ENCODE peak calls at places on chromosomes 4 and X, in five cellular contexts. W is activated naive CD4-positive, alpha-beta T cell treated with anti-CD3 and anti-CD28 coated beads, Interleukin-2, amount 10 ng/mL, durations not matched to agents 7 days and 5 days; N is substantia nigra; J is posterior vena cava; B is AG04450. I is an unnamed sample.

GRCh38 chrX:150599226-150599625 is 30.8 kb downstream of the MTM1 start:
- DNase-seq in W (no peak), N (no peak), J (no peak), B (no peak), I (no peak)

GRCh38 chr4:27003602-27004238 is 143.1 kb downstream of the STIM2 start:
- DNase-seq in W (peak; percentile 25), N (no peak), J (no peak), B (no peak), I (no peak)

GRCh38 chr4:16617416-16617815 is 281.0 kb downstream of the LDB2 start:
- DNase-seq in W (no peak), N (no peak), J (no peak), B (no peak), I (no peak)

GRCh38 chrX:3425031-3425430 is 78.6 kb upstream of the MXRA5 start:
- DNase-seq in W (no peak), N (no peak), J (no peak), B (no peak), I (no peak)

GRCh38 chrX:142483965-142484364 is 278.9 kb upstream of the MAGEC2 start:
- DNase-seq in W (no peak), N (no peak), J (no peak), B (no peak), I (no peak)

GRCh38 chrX:10749113-10749512 is 128.7 kb upstream of the MID1 start:
- DNase-seq in W (no peak), N (no peak), J (no peak), B (no peak), I (no peak)

GRCh38 chr4:168177546-168178149 is 85.3 kb downstream of the ANXA10 start:
- DNase-seq in W (no peak), N (no peak), J (no peak), B (no peak), I (no peak)

GRCh38 chrX:140572724-140573123 is 67.9 kb upstream of the SOX3 start:
- DNase-seq in W (peak; percentile 24), N (no peak), J (no peak), B (no peak), I (no peak)

GRCh38 chr4:140031706-140032105 is 122.3 kb downstream of the MAML3 start:
- DNase-seq in W (no peak), N (no peak), J (no peak), B (no peak), I (no peak)

GRCh38 chr4:121977251-121978168 is 25.6 kb upstream of the TRPC3 start:
- DNase-seq in W (no peak), N (no peak), J (no peak), B (no peak), I (no peak)

GRCh38 chr4:82770607-82771006 is 28.0 kb downstream of the SCD5 start:
- DNase-seq in W (no peak), N (peak; percentile 25), J (no peak), B (no peak), I (no peak)

GRCh38 chrX:130539721-130540321 is 138.0 kb downstream of the RBMX2 start:
- DNase-seq in W (peak; percentile 58), N (no peak), J (peak; percentile 85), B (no peak), I (no peak)

GRCh38 chr4:19486400-19486799 is 765.3 kb upstream of the SLIT2 start:
- DNase-seq in W (no peak), N (no peak), J (no peak), B (no peak), I (no peak)

GRCh38 chr4:41646862-41647261 is 101.7 kb downstream of the PHOX2B start:
- DNase-seq in W (no peak), N (no peak), J (no peak), B (no peak), I (no peak)

GRCh38 chrX:153794897-153795816 is 689 bp downstream of the SSR4 start:
- DNase-seq in W (peak; percentile 39), N (no peak), J (no peak), B (no peak), I (no peak)

GRCh38 chrX:319579-320125 is 1.1 kb upstream of the GTPBP6 start:
- DNase-seq in W (peak; percentile 41), N (no peak), J (peak; percentile 90), B (no peak), I (no peak)

GRCh38 chr4:183355405-183355804 is 33.2 kb upstream of the CLDN24 start:
- DNase-seq in W (no peak), N (no peak), J (no peak), B (no peak), I (no peak)

GRCh38 chrX:17242470-17242869 is 132.5 kb upstream of the NHS start:
- DNase-seq in W (peak; percentile 29), N (no peak), J (no peak), B (peak; percentile 7), I (no peak)

GRCh38 chr4:23981328-23981727 is 91.5 kb upstream of the PPARGC1A start:
- DNase-seq in W (no peak), N (no peak), J (no peak), B (no peak), I (no peak)

GRCh38 chr4:67678612-67679011 is 22.3 kb downstream of the UBA6 start:
- DNase-seq in W (no peak), N (no peak), J (no peak), B (no peak), I (no peak)

GRCh38 chrX:68684291-68684918 is 36.9 kb downstream of the STARD8 start:
- DNase-seq in W (peak; percentile 30), N (no peak), J (peak; percentile 89), B (no peak), I (no peak)

GRCh38 chr4:76738081-76738931 is 159.6 kb downstream of the SOWAHB start:
- DNase-seq in W (no peak), N (no peak), J (peak; percentile 88), B (peak; percentile 87), I (peak; percentile 85)

GRCh38 chrX:118839334-118839958 is 15.8 kb downstream of the ZCCHC12 start:
- DNase-seq in W (peak; percentile 65), N (peak; percentile 25), J (peak; percentile 94), B (no peak), I (no peak)

GRCh38 chr4:173448919-173449641 is 50.2 kb upstream of the SCRG1 start:
- DNase-seq in W (no peak), N (no peak), J (no peak), B (no peak), I (no peak)

GRCh38 chr4:156512622-156513021 is 459.0 kb downstream of the PDGFC start:
- DNase-seq in W (no peak), N (no peak), J (no peak), B (no peak), I (no peak)

GRCh38 chr4:56979674-56980073 is 978 bp downstream of the POLR2B start:
- DNase-seq in W (peak; percentile 71), N (no peak), J (no peak), B (no peak), I (no peak)

GRCh38 chr4:3825530-3825929 is 59.3 kb downstream of the ADRA2C start:
- DNase-seq in W (no peak), N (no peak), J (no peak), B (no peak), I (no peak)

GRCh38 chr4:51932261-51932660 is 87.9 kb downstream of the LRRC66 start:
- DNase-seq in W (no peak), N (no peak), J (no peak), B (no peak), I (peak; percentile 54)

GRCh38 chr4:74181225-74181624 is 23.3 kb downstream of the MTHFD2L start:
- DNase-seq in W (no peak), N (no peak), J (no peak), B (no peak), I (no peak)

GRCh38 chr4:13208558-13209193 is 275.5 kb downstream of the RAB28 start:
- DNase-seq in W (no peak), N (no peak), J (no peak), B (no peak), I (no peak)

GRCh38 chr4:83320548-83320947 is 14.1 kb downstream of the HPSE start:
- DNase-seq in W (peak; percentile 42), N (peak; percentile 2), J (peak; percentile 91), B (no peak), I (no peak)

GRCh38 chr4:143441678-143442077 is 71.8 kb upstream of the SMARCA5 start:
- DNase-seq in W (no peak), N (no peak), J (no peak), B (no peak), I (no peak)

GRCh38 chrX:114344756-114345155 is 239.1 kb upstream of the HTR2C start:
- DNase-seq in W (no peak), N (no peak), J (no peak), B (no peak), I (no peak)

GRCh38 chr4:93759506-93759905 is 69.0 kb upstream of the ATOH1 start:
- DNase-seq in W (no peak), N (no peak), J (no peak), B (no peak), I (no peak)